ENCODE peak calls at places on chromosomes 7 and 10, in four cellular contexts. M, L, D and V are unnamed samples.

GRCh38 chr10:132623996-132624846 is 86.6 kb downstream of the INPP5A start:
- DNase-seq in M (no peak), L (no peak), D (no peak), V (no peak)

GRCh38 chr10:67771200-67771599 is 66.8 kb downstream of the DNAJC12 start:
- DNase-seq in M (no peak), L (no peak), D (no peak), V (no peak)

GRCh38 chr10:95406651-95407280 is 116.0 kb upstream of the PDLIM1 start:
- DNase-seq in M (peak), L (no peak), D (no peak), V (peak)

GRCh38 chr10:63267414-63268138 is 134.4 kb downstream of the NRBF2 start:
- DNase-seq in M (peak), L (peak), D (peak), V (no peak)

GRCh38 chr7:1596181-1597043 is 26.6 kb upstream of the PSMG3 start:
- DNase-seq in M (no peak), L (no peak), D (no peak), V (no peak)

GRCh38 chr7:30308392-30308791 is 24.0 kb downstream of the ZNRF2 start:
- DNase-seq in M (no peak), L (no peak), D (no peak), V (no peak)

GRCh38 chr7:43868181-43868580 is 1.1 kb downstream of the MRPS24 start:
- DNase-seq in M (no peak), L (no peak), D (no peak), V (no peak)

GRCh38 chr7:19405546-19405945 is 260.3 kb upstream of the FERD3L start:
- DNase-seq in M (no peak), L (no peak), D (peak), V (no peak)

GRCh38 chr7:50711271-50712175 is 71.2 kb downstream of the GRB10 start:
- DNase-seq in M (peak), L (no peak), D (peak), V (peak)

DNA sequence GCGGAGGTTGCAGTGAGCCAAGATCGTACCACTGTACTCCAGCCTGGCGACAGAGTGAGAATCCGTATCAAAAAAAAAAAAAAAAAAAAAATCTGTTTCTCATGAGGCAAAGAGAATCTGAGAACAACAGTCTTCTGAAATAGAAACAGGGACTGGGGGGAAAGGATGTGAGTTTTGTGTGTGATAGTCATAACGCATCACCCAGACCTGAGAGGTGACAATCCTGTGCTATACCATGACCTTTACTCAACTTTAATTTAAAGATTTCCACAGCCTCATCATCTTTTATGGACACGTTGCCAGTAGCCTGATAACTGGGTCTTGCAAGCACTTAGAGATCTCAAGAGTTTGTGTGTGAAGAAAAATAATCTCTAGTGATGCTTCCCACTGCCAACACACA is 2.3 kb downstream of the ATXN7L1 start:
- DNase-seq in M (no peak), L (no peak), D (no peak), V (no peak)
- TF ChIP-seq CTCF in M (no peak), L (no peak), D (no peak), V (no peak)

GRCh38 chr10:24239289-24239688 is 30.4 kb downstream of the KIAA1217 start:
- DNase-seq in M (no peak), L (no peak), D (no peak), V (no peak)
- H3K4me3 ChIP-seq in M (no peak), L (no peak), D (no peak), V (no peak)

GRCh38 chr7:104956753-104957450 is 57.1 kb upstream of the KMT2E start:
- DNase-seq in M (no peak), L (peak), D (peak), V (no peak)
- H3K27ac ChIP-seq in M (no peak), L (peak), D (peak), V (no peak)

GRCh38 chr7:114874170-114874569 is 47.7 kb upstream of the MDFIC start:
- DNase-seq in M (no peak), L (no peak), D (no peak), V (no peak)
- TF ChIP-seq CTCF in M (no peak), L (no peak), D (no peak), V (no peak)